ENCODE peak calls at places on chromosome 13, in four cellular contexts. Q, F, L and K are unnamed samples.

GRCh38 chr13:110045202-110045601 is 258.8 kb upstream of the IRS2 start:
- DNase-seq in F (no peak), Q (no peak), L (no peak), K (no peak)

GRCh38 chr13:70523622-70524021 is 415.4 kb upstream of the KLHL1 start:
- DNase-seq in F (no peak), L (no peak), Q (no peak), K (no peak)

GRCh38 chr13:107767119-107767518 is 448.2 kb downstream of the LIG4 start:
- DNase-seq in Q (no peak), L (no peak), F (no peak), K (no peak)

GRCh38 chr13:111893071-111893606 is 173.8 kb upstream of the SOX1 start:
- DNase-seq in L (peak; percentile 5), F (no peak), Q (no peak), K (no peak)

GRCh38 chr13:44843403-44843802 is 145.9 kb downstream of the NUFIP1 start:
- DNase-seq in L (peak; percentile 76), F (no peak), Q (no peak), K (no peak)

GRCh38 chr13:90105881-90106496 is 1241.5 kb upstream of the MIR17HG start:
- DNase-seq in Q (no peak), L (peak; percentile 66), F (no peak), K (no peak)

GRCh38 chr13:20525601-20526544 is at the start of gene CRYL1:
- DNase-seq in F (peak; percentile 55), L (peak; percentile 88), Q (peak; percentile 89), K (peak; percentile 50)

GRCh38 chr13:28489975-28490550 is 4.9 kb downstream of the FLT1 start:
- DNase-seq in Q (no peak), F (no peak), L (peak; percentile 33), K (no peak)

GRCh38 chr13:20126460-20127262 is 34.2 kb downstream of the GJA3 start:
- DNase-seq in Q (no peak), L (no peak), F (no peak), K (no peak)

GRCh38 chr13:30711837-30712236 is 23.5 kb upstream of the ALOX5AP start:
- DNase-seq in F (no peak), L (no peak), Q (no peak), K (no peak)

GRCh38 chr13:112510987-112511715 is 76.8 kb downstream of the TUBGCP3 start:
- DNase-seq in F (no peak), L (peak; percentile 27), Q (no peak), K (no peak)

GRCh38 chr13:97140611-97141010 is 81.5 kb upstream of the MBNL2 start:
- DNase-seq in L (no peak), F (no peak), Q (no peak), K (no peak)

GRCh38 chr13:104571161-104571889 is 1505.1 kb upstream of the SLC10A2 start:
- DNase-seq in L (peak; percentile 91), F (no peak), Q (peak; percentile 17), K (peak; percentile 80)

GRCh38 chr13:113929628-113930615 is 44.0 kb downstream of the C13orf46 start:
- DNase-seq in Q (no peak), L (no peak), F (no peak), K (no peak)

GRCh38 chr13:37270206-37271001 is 164.9 kb upstream of the CSNK1A1L start:
- DNase-seq in F (no peak), L (no peak), Q (no peak), K (no peak)

GRCh38 chr13:99033814-99034213 is 56.0 kb upstream of the DOCK9 start:
- DNase-seq in F (no peak), Q (no peak), L (peak; percentile 56), K (peak; percentile 49)